ENCODE peak calls at places on chromosomes 5 and 9, in five cellular contexts. Z, N, Q, V and B are unnamed samples.
A peak's percentile ranks its signal among the peaks of the same experiment; 100 is the strongest.

GRCh38 chr9:133869674-133870419 is 122.3 kb downstream of the VAV2 start:
- DNase-seq in Z (no peak), N (no peak), Q (peak; percentile 51), V (no peak), B (no peak)

GRCh38 chr5:172455511-172456061 is 1.3 kb upstream of the SH3PXD2B start:
- DNase-seq in Z (no peak), N (no peak), Q (no peak), V (no peak), B (no peak)

GRCh38 chr5:94243612-94244011 is 374.8 kb downstream of the KIAA0825 start:
- DNase-seq in Z (no peak), N (no peak), Q (no peak), V (no peak), B (no peak)

GRCh38 chr5:78065663-78066062 is 228.8 kb downstream of the AP3B1 start:
- DNase-seq in Z (peak; percentile 67), N (peak; percentile 9), Q (no peak), V (no peak), B (no peak)

GRCh38 chr5:134020188-134020587 is 15.4 kb upstream of the VDAC1 start:
- DNase-seq in Z (no peak), N (no peak), Q (no peak), V (no peak), B (no peak)

GRCh38 chr5:141369994-141370848 is at the start of gene PCDHGB3:
- DNase-seq in Z (peak; percentile 77), N (no peak), Q (peak; percentile 26), V (no peak), B (peak; percentile 20)

GRCh38 chr5:37619353-37619752 is 220.5 kb downstream of the GDNF start:
- DNase-seq in Z (no peak), N (no peak), Q (no peak), V (no peak), B (no peak)

GRCh38 chr9:2012347-2012746 is 2.8 kb upstream of the SMARCA2 start:
- DNase-seq in Z (no peak), N (no peak), Q (peak; percentile 75), V (no peak), B (no peak)

GRCh38 chr5:168165221-168165965 is 126.1 kb upstream of the WWC1 start:
- DNase-seq in Z (peak; percentile 77), N (no peak), Q (no peak), V (no peak), B (no peak)

GRCh38 chr5:35651002-35651756 is 33.5 kb downstream of the SPEF2 start:
- DNase-seq in Z (peak; percentile 74), N (peak; percentile 28), Q (peak; percentile 57), V (no peak), B (peak; percentile 47)

GRCh38 chr5:133983674-133984073 is 15.2 kb upstream of the C5orf15 start:
- DNase-seq in Z (no peak), N (no peak), Q (no peak), V (no peak), B (no peak)

GRCh38 chr9:131873361-131873760 is 133.5 kb upstream of the RAPGEF1 start:
- DNase-seq in Z (no peak), N (peak; percentile 87), Q (no peak), V (no peak), B (no peak)

GRCh38 chr5:135535820-135536801 is at the start of gene NEUROG1:
- DNase-seq in Z (peak; percentile 91), N (no peak), Q (no peak), V (no peak), B (no peak)

GRCh38 chr5:38535281-38535750 is 21.1 kb downstream of the LIFR start:
- DNase-seq in Z (no peak), N (no peak), Q (no peak), V (no peak), B (no peak)

GRCh38 chr9:137715321-137715720 is 96.5 kb downstream of the EHMT1 start:
- DNase-seq in Z (no peak), N (no peak), Q (no peak), V (no peak), B (no peak)

GRCh38 chr5:179608131-179608581 is 15.3 kb downstream of the HNRNPH1 start:
- DNase-seq in Z (no peak), N (peak; percentile 18), Q (peak; percentile 90), V (no peak), B (no peak)

GRCh38 chr9:87713278-87713989 is 12.5 kb upstream of the CTSL start:
- DNase-seq in Z (peak; percentile 27), N (peak; percentile 54), Q (peak; percentile 63), V (peak; percentile 92), B (no peak)

GRCh38 chr9:32899181-32899580 is 102.2 kb downstream of the APTX start:
- DNase-seq in Z (no peak), N (no peak), Q (no peak), V (no peak), B (no peak)

GRCh38 chr5:167573274-167574127 is 717.9 kb upstream of the WWC1 start:
- DNase-seq in Z (peak; percentile 94), N (peak; percentile 55), Q (no peak), V (no peak), B (no peak)

GRCh38 chr5:143536364-143536763 is 132.9 kb upstream of the NR3C1 start:
- DNase-seq in Z (no peak), N (no peak), Q (no peak), V (no peak), B (no peak)

GRCh38 chr5:133456933-133457402 is 155.4 kb downstream of the FSTL4 start:
- DNase-seq in Z (no peak), N (no peak), Q (no peak), V (no peak), B (no peak)

GRCh38 chr5:206406-206805 is 11.5 kb downstream of the CCDC127 start:
- DNase-seq in Z (no peak), N (no peak), Q (no peak), V (no peak), B (no peak)

GRCh38 chr5:32476891-32477290 is 32.4 kb upstream of the ZFR start:
- DNase-seq in Z (no peak), N (peak; percentile 19), Q (no peak), V (no peak), B (no peak)

GRCh38 chr5:64963278-64963677 is 194.5 kb downstream of the CWC27 start:
- DNase-seq in Z (no peak), N (no peak), Q (no peak), V (no peak), B (no peak)

GRCh38 chr9:5628183-5628529 is 751 bp upstream of the RIC1 start:
- DNase-seq in Z (peak; percentile 2), N (no peak), Q (no peak), V (no peak), B (no peak)

GRCh38 chr9:114177423-114178064 is 22.2 kb downstream of the COL27A1 start:
- DNase-seq in Z (no peak), N (no peak), Q (no peak), V (no peak), B (no peak)

GRCh38 chr9:132049323-132049882 is 30.3 kb downstream of the MED27 start:
- DNase-seq in Z (no peak), N (no peak), Q (no peak), V (no peak), B (no peak)

GRCh38 chr5:10695055-10695649 is 65.9 kb downstream of the DAP start:
- DNase-seq in Z (peak; percentile 81), N (peak; percentile 81), Q (peak; percentile 10), V (peak; percentile 84), B (no peak)

GRCh38 chr5:3249401-3249800 is 346.2 kb upstream of the IRX1 start:
- DNase-seq in Z (no peak), N (no peak), Q (no peak), V (no peak), B (no peak)

GRCh38 chr5:3251784-3252183 is 343.8 kb upstream of the IRX1 start:
- DNase-seq in Z (peak; percentile 45), N (no peak), Q (no peak), V (no peak), B (no peak)

GRCh38 chr5:3258050-3258449 is 337.6 kb upstream of the IRX1 start:
- DNase-seq in Z (no peak), N (no peak), Q (no peak), V (no peak), B (no peak)

GRCh38 chr5:3252235-3252634 is 343.4 kb upstream of the IRX1 start:
- DNase-seq in Z (no peak), N (no peak), Q (no peak), V (no peak), B (no peak)
- H3K27ac ChIP-seq in Z (no peak overlapping the region), N (no peak overlapping the region), Q (no peak overlapping the region), V (no peak overlapping the region), B (no peak overlapping the region)

GRCh38 chr9:71608825-71609452 is 159.4 kb downstream of the CEMIP2 start:
- DNase-seq in Z (peak; percentile 75), N (no peak), Q (no peak), V (no peak), B (no peak)

GRCh38 chr9:71609453-71609840 is 158.9 kb downstream of the CEMIP2 start:
- DNase-seq in Z (no peak), N (no peak), Q (no peak), V (no peak), B (no peak)

GRCh38 chr9:71604197-71605063 is 163.9 kb downstream of the CEMIP2 start:
- DNase-seq in Z (peak; percentile 91), N (peak; percentile 79), Q (peak; percentile 75), V (peak; percentile 79), B (peak; percentile 66)

GRCh38 chr9:71608021-71608420 is 160.3 kb downstream of the CEMIP2 start:
- DNase-seq in Z (no peak), N (no peak), Q (no peak), V (no peak), B (no peak)

DNA sequence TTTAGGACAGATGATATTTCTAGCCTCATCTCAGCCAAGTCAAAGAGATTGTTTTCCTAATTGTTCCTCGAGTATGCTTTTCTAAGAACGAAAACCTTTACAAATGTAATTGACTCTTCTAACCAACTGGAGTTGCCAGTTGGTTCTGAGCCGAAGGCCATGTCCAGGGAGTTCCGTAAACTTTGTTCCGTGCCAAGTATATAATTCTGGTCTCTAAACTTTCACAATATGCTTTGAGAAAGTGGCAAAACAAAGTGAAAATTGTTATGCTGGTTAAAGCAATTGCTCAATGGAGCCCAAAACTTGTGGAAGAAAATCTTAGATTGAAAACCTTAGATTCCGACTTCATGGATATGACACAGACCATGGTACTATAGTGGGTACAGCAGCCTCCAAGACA is 160.7 kb downstream of the CEMIP2 start:
- DNase-seq in Z (no peak), N (no peak), Q (no peak), V (no peak), B (no peak)
- H3K27ac ChIP-seq in Z (no peak overlapping the region), N (no peak overlapping the region), Q (no peak overlapping the region), V (no peak overlapping the region), B (no peak overlapping the region)

GRCh38 chr5:181054138-181054537 is 14.1 kb downstream of the BTNL9 start:
- DNase-seq in Z (no peak), N (no peak), Q (no peak), V (no peak), B (no peak)
- H3K27ac ChIP-seq in Z (no peak overlapping the region), N (no peak overlapping the region), Q (no peak overlapping the region), V (no peak overlapping the region), B (no peak overlapping the region)

GRCh38 chr9:105248691-105249090 is 4.2 kb downstream of the SLC44A1 start:
- DNase-seq in Z (no peak), N (no peak), Q (no peak), V (no peak), B (no peak)

GRCh38 chr9:105251133-105251532 is 6.7 kb downstream of the SLC44A1 start:
- DNase-seq in Z (no peak), N (no peak), Q (no peak), V (no peak), B (no peak)

GRCh38 chr9:105251733-105252404 is 7.4 kb downstream of the SLC44A1 start:
- DNase-seq in Z (no peak), N (no peak), Q (no peak), V (no peak), B (no peak)

GRCh38 chr9:105254226-105254625 is 9.8 kb downstream of the SLC44A1 start:
- DNase-seq in Z (peak; percentile 36), N (no peak), Q (no peak), V (no peak), B (no peak)

GRCh38 chr9:105252405-105252756 is 7.9 kb downstream of the SLC44A1 start:
- DNase-seq in Z (no peak), N (no peak), Q (no peak), V (no peak), B (no peak)
- H3K27ac ChIP-seq in Z (no peak overlapping the region), N (no peak overlapping the region), Q (no peak overlapping the region), V (no peak overlapping the region), B (no peak overlapping the region)